ENCODE peak calls at places on chromosomes 1 and 21, in ten cellular contexts. K is activated CD4-positive, alpha-beta T cell treated with anti-CD3 and anti-CD28 coated beads for 36 hours; H is stimulated activated naive CD8-positive, alpha-beta T cell treated with anti-CD3 and anti-CD28 coated beads, Interleukin-15, Interleukin-2, amounts not matched to agents 100 U/mL and 50 U/mL, for 24 hours; L is omental fat pad; V is CD4-positive, alpha-beta T cell; J is K562; U is heart left ventricle; Y is sciatic nerve; G is PC-3; I is heart right ventricle. X is an unnamed sample.

GRCh38 chr1:32893198-32894018 is 7.1 kb downstream of the HPCA start:
- ATAC-seq in K (peak), H (no peak), L (peak), V (peak), J (peak), U (peak), Y (peak), G (peak), I (no peak), X (peak)

GRCh38 chr1:232306269-232306911 is 323.5 kb downstream of the SIPA1L2 start:
- ATAC-seq in K (no peak), H (no peak), L (no peak), V (no peak), J (no peak), U (peak), Y (peak), G (peak), I (peak), X (no peak)

GRCh38 chr1:7491089-7491817 is 279.8 kb upstream of the VAMP3 start:
- ATAC-seq in K (no peak), H (no peak), L (peak), V (no peak), J (no peak), U (peak), Y (peak), G (no peak), I (no peak), X (no peak)

GRCh38 chr1:12543747-12544146 is 74.3 kb downstream of the DHRS3 start:
- ATAC-seq in K (no peak), H (no peak), L (no peak), V (no peak), J (no peak), U (no peak), Y (no peak), G (no peak), I (no peak), X (no peak)

GRCh38 chr1:109728870-109729269 is 12.0 kb downstream of the GSTM3 start:
- ATAC-seq in K (no peak), H (no peak), L (no peak), V (no peak), J (no peak), U (no peak), Y (no peak), G (no peak), I (no peak), X (no peak)

GRCh38 chr1:8212443-8212920 is 105.4 kb upstream of the SLC45A1 start:
- ATAC-seq in K (no peak), H (no peak), L (no peak), V (no peak), J (peak), U (no peak), Y (no peak), G (no peak), I (no peak), X (no peak)

GRCh38 chr1:192817202-192817601 is 8.4 kb downstream of the RGS2 start:
- ATAC-seq in K (no peak), H (no peak), L (no peak), V (no peak), J (no peak), U (no peak), Y (no peak), G (no peak), I (no peak), X (no peak)

GRCh38 chr1:62420214-62420613 is 16.6 kb upstream of the USP1 start:
- ATAC-seq in K (no peak), H (no peak), L (no peak), V (no peak), J (no peak), U (no peak), Y (no peak), G (no peak), I (no peak), X (no peak)

GRCh38 chr1:61533546-61533945 is 191.4 kb downstream of the TM2D1 start:
- ATAC-seq in K (no peak), H (no peak), L (no peak), V (no peak), J (no peak), U (no peak), Y (no peak), G (no peak), I (no peak), X (no peak)

GRCh38 chr1:31784356-31785019 is 20.3 kb upstream of the ADGRB2 start:
- ATAC-seq in K (no peak), H (no peak), L (no peak), V (no peak), J (no peak), U (no peak), Y (no peak), G (no peak), I (no peak), X (no peak)

GRCh38 chr1:213984387-213985180 is 3.2 kb upstream of the PROX1 start:
- ATAC-seq in K (no peak), H (no peak), L (no peak), V (no peak), J (no peak), U (no peak), Y (no peak), G (no peak), I (no peak), X (no peak)

GRCh38 chr21:41666641-41667051 is 100.2 kb downstream of the RIPK4 start:
- ATAC-seq in K (no peak), H (no peak), L (no peak), V (no peak), J (no peak), U (no peak), Y (no peak), G (no peak), I (no peak), X (no peak)

GRCh38 chr1:7454052-7454815 is 316.9 kb upstream of the VAMP3 start:
- ATAC-seq in K (no peak), H (no peak), L (no peak), V (no peak), J (peak), U (peak), Y (peak), G (peak), I (no peak), X (no peak)

GRCh38 chr1:67171978-67172377 is 5.7 kb downstream of the IL23R start:
- ATAC-seq in K (peak), H (peak), L (no peak), V (peak), J (no peak), U (no peak), Y (no peak), G (no peak), I (no peak), X (peak)

GRCh38 chr1:177255411-177255810 is 84.7 kb downstream of the BRINP2 start:
- ATAC-seq in K (no peak), H (no peak), L (no peak), V (no peak), J (no peak), U (no peak), Y (no peak), G (peak), I (no peak), X (no peak)

GRCh38 chr1:203638914-203639313 is 12.3 kb downstream of the ATP2B4 start:
- ATAC-seq in K (peak), H (peak), L (peak), V (peak), J (peak), U (peak), Y (peak), G (peak), I (peak), X (peak)

GRCh38 chr1:18962121-18962721 is 5.7 kb upstream of the IFFO2 start:
- ATAC-seq in K (no peak), H (no peak), L (no peak), V (no peak), J (no peak), U (peak), Y (peak), G (peak), I (no peak), X (no peak)

GRCh38 chr21:39346671-39347327 is 2.1 kb downstream of the HMGN1 start:
- ATAC-seq in K (no peak), H (no peak), L (no peak), V (no peak), J (no peak), U (no peak), Y (no peak), G (no peak), I (no peak), X (no peak)

GRCh38 chr1:22228505-22228911 is 85.6 kb upstream of the WNT4 start:
- ATAC-seq in K (no peak), H (peak), L (no peak), V (no peak), J (no peak), U (no peak), Y (no peak), G (peak), I (no peak), X (no peak)

GRCh38 chr1:3415260-3415952 is 39.1 kb upstream of the ARHGEF16 start:
- ATAC-seq in K (no peak), H (no peak), L (no peak), V (no peak), J (no peak), U (peak), Y (no peak), G (no peak), I (peak), X (no peak)

GRCh38 chr1:37485902-37486679 is 11.7 kb downstream of the ZC3H12A start:
- ATAC-seq in K (no peak), H (no peak), L (peak), V (no peak), J (no peak), U (peak), Y (no peak), G (no peak), I (peak), X (no peak)

GRCh38 chr1:68165665-68166064 is 66.7 kb downstream of the WLS start:
- ATAC-seq in K (no peak), H (no peak), L (no peak), V (no peak), J (no peak), U (no peak), Y (no peak), G (no peak), I (no peak), X (no peak)

GRCh38 chr1:20603473-20604464 is 14.9 kb downstream of the CDA start:
- ATAC-seq in K (no peak), H (no peak), L (no peak), V (no peak), J (peak), U (no peak), Y (no peak), G (peak), I (no peak), X (no peak)

GRCh38 chr1:200184196-200184595 is 156.7 kb downstream of the NR5A2 start:
- ATAC-seq in K (no peak), H (no peak), L (peak), V (no peak), J (no peak), U (peak), Y (peak), G (peak), I (peak), X (no peak)

GRCh38 chr21:28636988-28637691 is 355.5 kb downstream of the LTN1 start:
- ATAC-seq in K (peak), H (peak), L (no peak), V (no peak), J (no peak), U (no peak), Y (no peak), G (peak), I (no peak), X (peak)